ENCODE peak calls at places on chromosomes 4 and X, in five cellular contexts. W is upper lobe of right lung, H is keratinocyte, V is endothelial cell, R is neural crest cell. C is an unnamed sample.

GRCh38 chr4:3392319-3392718 is 49.4 kb upstream of the HGFAC start:
- DNase-seq in W (no peak), H (no peak), V (no peak), R (no peak), C (no peak)

GRCh38 chrX:53438832-53439230 is 4.7 kb upstream of the HSD17B10 start:
- DNase-seq in W (no peak), H (no peak), V (no peak), R (no peak), C (no peak)

GRCh38 chr4:28146191-28146590 is 1285.5 kb downstream of the STIM2 start:
- DNase-seq in W (no peak), H (no peak), V (no peak), R (no peak), C (no peak)

GRCh38 chr4:31793907-31794306 is 1073.7 kb downstream of the PCDH7 start:
- DNase-seq in W (no peak), H (no peak), V (no peak), R (no peak), C (no peak)

GRCh38 chr4:70902577-70903281 is 560 bp downstream of the MOB1B start:
- DNase-seq in W (no peak), H (no peak), V (no peak), R (no peak), C (peak)

GRCh38 chr4:82587826-82588225 is 26.0 kb upstream of the TMEM150C start:
- DNase-seq in W (no peak), H (no peak), V (no peak), R (no peak), C (no peak)

GRCh38 chrX:25079020-25079419 is 63.3 kb upstream of the ARX start:
- DNase-seq in W (no peak), H (no peak), V (no peak), R (no peak), C (no peak)

GRCh38 chrX:40095588-40096394 is 2.0 kb downstream of the BCOR start:
- DNase-seq in W (peak), H (no peak), V (no peak), R (no peak), C (no peak)

GRCh38 chr4:47705326-47705981 is 132.4 kb downstream of the CORIN start:
- DNase-seq in W (no peak), H (no peak), V (no peak), R (no peak), C (no peak)

GRCh38 chr4:79862842-79863241 is 210.2 kb downstream of the ANTXR2 start:
- DNase-seq in W (no peak), H (no peak), V (no peak), R (no peak), C (no peak)

GRCh38 chrX:153226344-153227190 is 47.5 kb downstream of the MAGEA1 start:
- DNase-seq in W (peak), H (peak), V (peak), R (peak), C (peak)

DNA sequence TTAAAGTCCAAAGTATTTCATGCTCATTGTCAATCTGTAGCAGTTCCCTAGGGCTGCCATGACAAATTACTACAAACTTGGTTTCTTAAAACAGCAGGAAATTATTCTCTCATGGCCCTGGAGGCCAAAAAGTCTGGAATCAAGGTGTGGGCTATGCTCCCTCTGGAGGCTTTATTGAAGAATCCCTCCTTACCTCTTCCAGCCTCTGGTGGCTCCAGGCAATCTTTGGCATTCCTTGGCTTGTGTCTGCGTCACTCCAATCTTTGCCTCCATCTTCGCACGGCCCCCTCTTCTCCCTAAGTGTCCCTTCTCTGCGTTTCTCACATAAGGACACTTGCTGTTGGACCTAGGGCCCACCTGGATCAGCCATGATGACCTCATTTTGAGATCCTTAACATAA is 170.4 kb downstream of the SMIM20 start:
- DNase-seq in W (no peak), H (no peak), V (no peak), R (no peak), C (no peak)
- TF ChIP-seq CTCF in W (no peak), H (no peak), V (no peak), R (no peak), C (no peak)

GRCh38 chrX:23380581-23380980 is 45.9 kb downstream of the PTCHD1 start:
- DNase-seq in W (no peak), H (no peak), V (no peak), R (no peak), C (no peak)

GRCh38 chrX:23382572-23382971 is 47.9 kb downstream of the PTCHD1 start:
- DNase-seq in W (no peak), H (no peak), V (no peak), R (no peak), C (no peak)

GRCh38 chrX:23381688-23382087 is 47.0 kb downstream of the PTCHD1 start:
- DNase-seq in W (no peak), H (no peak), V (no peak), R (no peak), C (no peak)

GRCh38 chrX:23383411-23383810 is 48.8 kb downstream of the PTCHD1 start:
- DNase-seq in W (no peak), H (no peak), V (no peak), R (no peak), C (no peak)

GRCh38 chrX:23381099-23381498 is 46.5 kb downstream of the PTCHD1 start:
- DNase-seq in W (no peak), H (no peak), V (no peak), R (no peak), C (no peak)
- TF ChIP-seq CTCF in W (no peak), H (no peak), V (no peak), R (no peak), C (no peak)

GRCh38 chr4:6427439-6428090 is 44.8 kb downstream of the PPP2R2C start:
- DNase-seq in W (no peak), H (no peak), V (no peak), R (no peak), C (no peak)
- TF ChIP-seq CTCF in W (no peak), H (peak), V (no peak), R (no peak), C (peak)

DNA sequence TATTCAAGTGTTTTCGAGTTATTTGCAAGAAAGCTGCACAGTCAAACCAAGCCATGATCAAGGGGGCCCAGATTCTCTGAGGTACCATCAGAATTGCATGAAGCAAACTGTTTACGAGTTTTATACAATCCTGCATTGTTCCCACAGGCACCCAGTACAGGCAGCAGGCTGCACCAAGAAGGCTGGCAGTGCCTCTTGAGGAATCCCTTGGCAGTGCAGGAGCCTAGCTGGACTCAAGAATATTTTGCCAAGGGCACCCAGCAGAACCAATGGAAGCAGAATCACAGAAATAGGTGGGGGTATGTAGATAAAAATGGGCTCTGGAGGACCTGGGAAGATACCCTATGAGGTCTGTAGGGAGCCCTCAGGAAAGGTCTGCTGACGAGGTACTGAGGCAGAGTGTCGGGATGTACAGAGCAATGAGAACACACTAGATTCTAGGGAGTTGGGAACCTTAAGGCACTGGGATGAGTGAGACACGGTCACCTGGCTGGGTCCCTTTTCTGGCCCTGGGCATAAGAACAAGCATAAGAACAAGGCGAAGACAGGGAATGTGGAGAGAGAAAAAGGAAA is 2.5 kb upstream of the PLP1 start:
- DNase-seq in W (no peak), H (no peak), V (no peak), R (no peak), C (peak)
- TF ChIP-seq CTCF in W (peak), H (peak), V (no peak), R (no peak), C (peak)

C was measured in BE2C.